ENCODE peak calls at places on chromosomes 11 and 22, in seven cellular contexts. N is left ventricle myocardium inferior, X is HFFc6, B is tibial artery, W is osteocyte, I is heart right ventricle, V is lower leg skin. M is an unnamed sample.

GRCh38 chr22:19687561-19688300 is 26.6 kb upstream of the SEPTIN5 start:
- DNase-seq in W (no peak), X (no peak), B (no peak), N (no peak), I (no peak), V (peak; percentile 43), M (no peak)

GRCh38 chr11:120748485-120748814 is 236.9 kb downstream of the GRIK4 start:
- DNase-seq in I (no peak), N (no peak), W (no peak), X (no peak), V (no peak), B (no peak), M (no peak)

GRCh38 chr11:9003573-9004309 is at the start of gene NRIP3:
- DNase-seq in X (peak; percentile 28), I (peak; percentile 59), N (peak; percentile 69), V (peak; percentile 39), B (peak; percentile 86), W (peak; percentile 88), M (no peak)

GRCh38 chr11:122598971-122599370 is 56.6 kb upstream of the UBASH3B start:
- DNase-seq in I (no peak), N (no peak), X (no peak), W (no peak), B (no peak), V (no peak), M (no peak)

GRCh38 chr11:64089915-64090810 is 54.4 kb downstream of the FLRT1 start:
- DNase-seq in V (no peak), I (no peak), X (no peak), W (no peak), B (no peak), N (no peak), M (no peak)

GRCh38 chr11:17277024-17277584 is 565 bp downstream of the NUCB2 start:
- DNase-seq in X (peak; percentile 58), V (no peak), B (peak; percentile 74), N (no peak), W (no peak), I (no peak), M (no peak)

GRCh38 chr11:133230446-133230845 is 301.9 kb downstream of the OPCML start:
- DNase-seq in I (no peak), X (no peak), W (no peak), V (no peak), N (no peak), B (no peak), M (no peak)

GRCh38 chr11:85810871-85811611 is at the start of gene SYTL2:
- DNase-seq in W (peak; percentile 85), X (no peak), B (peak; percentile 85), I (peak; percentile 58), V (peak; percentile 37), N (peak; percentile 70), M (no peak)

GRCh38 chr11:22753401-22753800 is 76.2 kb downstream of the SVIP start:
- DNase-seq in B (no peak), X (no peak), V (no peak), I (no peak), W (no peak), N (no peak), M (no peak)

GRCh38 chr11:118614511-118614910 is 7.1 kb downstream of the PHLDB1 start:
- DNase-seq in N (no peak), B (no peak), I (no peak), W (no peak), X (no peak), V (no peak), M (no peak)

GRCh38 chr22:29313126-29314071 is 2.1 kb downstream of the RASL10A start:
- DNase-seq in X (no peak), N (no peak), V (no peak), W (no peak), B (peak; percentile 70), I (no peak), M (no peak)

GRCh38 chr11:32090774-32091370 is at the start of gene RCN1:
- DNase-seq in B (peak; percentile 84), V (peak; percentile 21), W (peak; percentile 92), X (peak; percentile 44), I (peak; percentile 66), N (peak; percentile 77), M (peak; percentile 70)

GRCh38 chr22:46122980-46123693 is 27.2 kb upstream of the PPARA start:
- DNase-seq in X (no peak), N (no peak), V (no peak), W (no peak), B (no peak), I (no peak), M (no peak)

GRCh38 chr11:625636-626319 is 1.0 kb upstream of the CDHR5 start:
- DNase-seq in V (no peak), I (no peak), X (no peak), B (peak; percentile 65), W (no peak), N (no peak), M (no peak)

GRCh38 chr11:115197433-115197832 is 306.8 kb downstream of the CADM1 start:
- DNase-seq in X (no peak), N (no peak), I (no peak), W (no peak), B (no peak), V (no peak), M (no peak)

GRCh38 chr11:29957406-29957805 is 59.4 kb downstream of the KCNA4 start:
- DNase-seq in I (no peak), B (no peak), X (no peak), V (no peak), N (no peak), W (no peak), M (no peak)

GRCh38 chr11:31882951-31883392 is 71.8 kb upstream of the PAX6 start:
- DNase-seq in N (no peak), X (no peak), V (no peak), I (no peak), W (peak; percentile 85), B (no peak), M (no peak)

GRCh38 chr11:9825315-9825714 is 161.4 kb downstream of the SWAP70 start:
- DNase-seq in W (no peak), X (peak; percentile 59), V (no peak), B (no peak), N (no peak), I (no peak), M (peak; percentile 44)

GRCh38 chr11:10770626-10771254 is 19.7 kb downstream of the CTR9 start:
- DNase-seq in W (no peak), X (peak; percentile 33), V (no peak), I (peak; percentile 67), B (no peak), N (peak; percentile 55), M (peak; percentile 12)

GRCh38 chr22:35597692-35598395 is 19.3 kb downstream of the MB start:
- DNase-seq in B (no peak), I (no peak), W (no peak), N (peak; percentile 53), X (no peak), V (no peak), M (no peak)

GRCh38 chr11:82854242-82854641 is 46.0 kb downstream of the PRCP start:
- DNase-seq in B (no peak), N (no peak), V (no peak), X (peak; percentile 18), W (no peak), I (no peak), M (no peak)

GRCh38 chr22:40436460-40437431 is 66.4 kb downstream of the SGSM3 start:
- DNase-seq in N (peak; percentile 41), X (peak; percentile 37), B (peak; percentile 65), I (peak; percentile 51), V (no peak), W (no peak), M (peak; percentile 23)

GRCh38 chr11:110374921-110375320 is 54.8 kb upstream of the FDX1 start:
- DNase-seq in B (no peak), V (no peak), N (no peak), W (no peak), X (no peak), I (no peak), M (no peak)

GRCh38 chr11:79098096-79098495 is 342.7 kb downstream of the TENM4 start:
- DNase-seq in I (no peak), B (no peak), X (no peak), W (no peak), V (no peak), N (no peak), M (no peak)

GRCh38 chr11:58616594-58616993 is 5.9 kb upstream of the CNTF start:
- DNase-seq in B (no peak), X (peak; percentile 86), V (peak; percentile 81), W (no peak), N (peak; percentile 35), I (no peak), M (peak; percentile 67)

GRCh38 chr11:82315093-82315492 is 418.6 kb downstream of the FAM181B start:
- DNase-seq in W (no peak), I (no peak), B (no peak), V (no peak), N (no peak), X (no peak), M (no peak)

GRCh38 chr11:3055881-3056280 is 1.3 kb downstream of the CARS1 start:
- DNase-seq in I (no peak), B (peak; percentile 54), X (no peak), W (no peak), V (no peak), N (no peak), M (no peak)

GRCh38 chr11:54558919-54559318 is 44.9 kb downstream of the OR4C46 start:
- DNase-seq in I (no peak), V (no peak), B (no peak), X (no peak), W (no peak), N (no peak), M (no peak)
- TF ChIP-seq CTCF in I (no peak), V (no peak), B (no peak), X (peak; percentile 12), W (no peak), N (no peak), M (no peak)

GRCh38 chr11:18890615-18891014 is 48.6 kb downstream of the MRGPRX1 start:
- DNase-seq in V (no peak), W (no peak), I (no peak), B (no peak), N (no peak), X (no peak), M (no peak)
- TF ChIP-seq CTCF in V (no peak), W (no peak), I (no peak), B (no peak), N (no peak), X (no peak), M (no peak)

DNA sequence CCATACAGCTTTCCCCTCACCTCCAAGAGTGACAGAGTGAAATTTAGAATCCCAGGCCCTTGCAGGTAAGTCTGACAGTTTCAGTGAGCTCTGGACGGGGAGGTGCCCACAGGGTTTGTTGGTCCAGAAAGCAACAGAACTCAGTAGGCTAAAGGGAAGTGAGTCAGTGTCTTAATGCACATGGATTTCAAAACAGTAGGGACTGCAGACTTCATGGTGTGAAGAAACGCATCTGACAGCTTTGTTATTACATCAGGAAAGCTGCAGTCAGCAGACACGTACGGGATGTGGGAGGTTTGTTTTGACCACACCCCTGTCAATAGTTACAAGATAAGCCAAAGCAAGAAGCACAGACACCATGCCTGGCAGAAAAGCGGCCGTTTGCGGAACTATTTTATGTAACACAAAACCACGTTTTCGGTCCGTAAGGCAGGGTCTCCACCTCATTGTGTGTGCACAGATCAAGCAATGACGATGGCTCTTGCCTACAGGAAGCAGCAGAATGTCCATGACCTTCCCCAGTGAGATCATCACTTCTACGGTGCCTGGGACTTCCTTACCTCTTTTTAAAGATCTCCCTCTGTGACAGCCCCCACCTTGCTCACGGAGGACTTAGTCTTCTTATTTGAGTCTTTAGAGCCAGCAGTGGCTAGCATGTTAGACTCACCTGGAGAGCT is 58.1 kb upstream of the FTH1 start:
- DNase-seq in X (peak; percentile 85), I (peak; percentile 76), V (peak; percentile 90), B (peak; percentile 83), N (peak; percentile 48), W (no peak), M (peak; percentile 66)
- TF ChIP-seq CTCF in X (no peak), I (no peak), V (no peak), B (no peak), N (no peak), W (no peak), M (no peak)

GRCh38 chr11:113204280-113204679 is 110.1 kb upstream of the TTC12 start:
- DNase-seq in W (no peak), I (no peak), X (no peak), N (no peak), V (no peak), B (no peak), M (no peak)
- TF ChIP-seq CTCF in W (no peak), I (no peak), X (no peak), N (no peak), V (no peak), B (no peak), M (no peak)